ENCODE peak calls at places on chromosomes 13 and 19, in nine cellular contexts. C is fibroblast of lung, V is fibroblast of pulmonary artery, P is IMR-90, U is AG04449, A is pancreas, G is neural progenitor cell, I is hepatocyte, N is foreskin fibroblast. O is an unnamed sample.

GRCh38 chr13:112714772-112715569 is 25.1 kb downstream of the ATP11A start:
- DNase-seq in C (no peak), V (peak; percentile 25), P (no peak), U (no peak), A (no peak), G (no peak), I (peak; percentile 67), N (peak; percentile 10), O (no peak)

GRCh38 chr19:18700501-18701249 is 17.2 kb downstream of the CRTC1 start:
- DNase-seq in C (peak; percentile 58), V (peak; percentile 37), P (peak; percentile 29), U (no peak), A (peak; percentile 92), G (peak; percentile 89), I (peak; percentile 77), N (peak; percentile 78), O (peak; percentile 32)

GRCh38 chr13:34156841-34157365 is 339.0 kb downstream of the RFC3 start:
- DNase-seq in C (peak; percentile 99), V (peak; percentile 95), P (peak; percentile 95), U (peak; percentile 61), A (peak; percentile 88), G (no peak), I (peak; percentile 93), N (peak; percentile 95), O (peak; percentile 99)

GRCh38 chr13:30499338-30499737 is 33.6 kb upstream of the HMGB1 start:
- DNase-seq in C (peak; percentile 19), V (no peak), P (no peak), U (no peak), A (no peak), G (no peak), I (no peak), N (no peak), O (no peak)

GRCh38 chr13:50161052-50161451 is 145.8 kb downstream of the KCNRG start:
- DNase-seq in C (peak; percentile 58), V (peak; percentile 69), P (peak; percentile 56), U (no peak), A (no peak), G (no peak), I (no peak), N (peak; percentile 72), O (no peak)

GRCh38 chr13:93169980-93170379 is 56.6 kb upstream of the GPC6 start:
- DNase-seq in C (peak; percentile 99), V (peak; percentile 67), P (peak; percentile 97), U (peak; percentile 12), A (no peak), G (no peak), I (peak; percentile 37), N (peak; percentile 79), O (no peak)

GRCh38 chr13:104043184-104043583 is 977.0 kb upstream of the SLC10A2 start:
- DNase-seq in C (peak; percentile 17), V (no peak), P (peak; percentile 1), U (no peak), A (no peak), G (no peak), I (no peak), N (peak; percentile 2), O (no peak)

GRCh38 chr13:83634601-83635000 is 247.7 kb downstream of the SLITRK1 start:
- DNase-seq in C (no peak), V (no peak), P (no peak), U (no peak), A (no peak), G (peak; percentile 5), I (no peak), N (no peak), O (no peak)

GRCh38 chr13:82330499-82330898 is 1551.8 kb downstream of the SLITRK1 start:
- DNase-seq in C (no peak), V (peak; percentile 44), P (no peak), U (no peak), A (no peak), G (no peak), I (no peak), N (peak; percentile 3), O (no peak)
- TF ChIP-seq CTCF in C (no peak), V (peak; percentile 63), P (no peak), U (no peak), A (peak; percentile 13), G (peak; percentile 61), I (peak; percentile 39), N (peak; percentile 31), O (peak; percentile 52)

GRCh38 chr19:4368128-4368820 is 24.9 kb downstream of the MPND start:
- DNase-seq in C (peak; percentile 36), V (peak; percentile 35), P (peak; percentile 36), U (no peak), A (no peak), G (no peak), I (no peak), N (no peak), O (no peak)
- H3K4me3 ChIP-seq in C (no peak overlapping the region), V (no peak overlapping the region), P (no peak overlapping the region), U (no peak overlapping the region), A (no peak overlapping the region), G (no peak overlapping the region), I (no peak overlapping the region), N (no peak overlapping the region), O (no peak overlapping the region)

DNA sequence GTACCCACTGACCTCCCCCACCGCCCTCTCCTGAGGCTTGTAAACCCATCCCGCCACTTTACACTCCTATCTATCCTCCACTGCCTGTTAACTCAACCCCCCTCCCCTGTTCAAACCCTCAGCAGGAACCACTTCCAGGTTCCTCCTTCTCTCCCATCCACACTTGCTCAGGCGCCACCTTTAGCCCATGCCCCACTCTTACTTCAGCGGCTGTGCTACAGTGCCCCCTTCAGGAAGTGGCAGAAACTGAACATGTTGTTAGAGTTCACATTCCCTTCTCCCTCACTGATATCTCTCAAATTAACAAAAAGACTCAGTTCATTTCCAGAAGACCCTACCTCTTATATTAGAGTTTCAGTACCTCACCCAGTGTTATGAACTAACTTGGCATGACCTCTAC is 49.4 kb downstream of the ZNF91 start:
- DNase-seq in C (no peak), V (no peak), P (no peak), U (no peak), A (no peak), G (peak; percentile 4), I (no peak), N (no peak), O (no peak)
- TF ChIP-seq CTCF in C (no peak), V (no peak), P (no peak), U (no peak), A (no peak), G (peak; percentile 17), I (no peak), N (no peak), O (no peak)

GRCh38 chr19:38932425-38933179 is 1.9 kb downstream of the MRPS12 start:
- DNase-seq in C (peak; percentile 40), V (peak; percentile 68), P (peak; percentile 44), U (no peak), A (peak; percentile 36), G (peak; percentile 62), I (no peak), N (peak; percentile 47), O (no peak)
- H3K4me3 ChIP-seq in C (no peak overlapping the region), V (no peak overlapping the region), P (no peak overlapping the region), U (no peak overlapping the region), A (no peak overlapping the region), G (no peak overlapping the region), I (no peak overlapping the region), N (no peak overlapping the region), O (no peak overlapping the region)

GRCh38 chr13:51795419-51795818 is 8.5 kb downstream of the DHRS12 start:
- DNase-seq in C (no peak), V (no peak), P (no peak), U (no peak), A (no peak), G (no peak), I (no peak), N (no peak), O (no peak)

GRCh38 chr13:51800456-51800855 is 3.5 kb downstream of the DHRS12 start:
- DNase-seq in C (no peak), V (no peak), P (no peak), U (no peak), A (peak; percentile 16), G (no peak), I (no peak), N (peak; percentile 43), O (no peak)

GRCh38 chr13:51799261-51799660 is 4.7 kb downstream of the DHRS12 start:
- DNase-seq in C (no peak), V (no peak), P (no peak), U (no peak), A (peak; percentile 16), G (no peak), I (no peak), N (no peak), O (no peak)

GRCh38 chr13:51794959-51795358 is 9.0 kb downstream of the DHRS12 start:
- DNase-seq in C (no peak), V (no peak), P (no peak), U (no peak), A (no peak), G (no peak), I (no peak), N (no peak), O (no peak)

GRCh38 chr13:51797664-51798488 is 6.1 kb downstream of the DHRS12 start:
- DNase-seq in C (peak; percentile 55), V (peak; percentile 75), P (peak; percentile 69), U (no peak), A (peak; percentile 92), G (peak; percentile 64), I (peak; percentile 85), N (peak; percentile 72), O (no peak)
- TF ChIP-seq CTCF in C (peak; percentile 6), V (peak; percentile 54), P (peak; percentile 66), U (peak; percentile 42), A (peak; percentile 61), G (peak; percentile 56), I (peak; percentile 72), N (peak; percentile 20), O (peak; percentile 55)

GRCh38 chr19:38394488-38394887 is 6.0 kb downstream of the SPRED3 start:
- DNase-seq in C (no peak), V (no peak), P (no peak), U (no peak), A (no peak), G (peak; percentile 86), I (peak; percentile 54), N (peak; percentile 81), O (no peak)
- H3K4me3 ChIP-seq in C (no peak overlapping the region), V (no peak overlapping the region), P (no peak overlapping the region), U (no peak overlapping the region), A (no peak overlapping the region), G (peak overlapping the region; percentile 31), I (no peak overlapping the region), N (peak overlapping the region; percentile 26), O (no peak overlapping the region)

DNA sequence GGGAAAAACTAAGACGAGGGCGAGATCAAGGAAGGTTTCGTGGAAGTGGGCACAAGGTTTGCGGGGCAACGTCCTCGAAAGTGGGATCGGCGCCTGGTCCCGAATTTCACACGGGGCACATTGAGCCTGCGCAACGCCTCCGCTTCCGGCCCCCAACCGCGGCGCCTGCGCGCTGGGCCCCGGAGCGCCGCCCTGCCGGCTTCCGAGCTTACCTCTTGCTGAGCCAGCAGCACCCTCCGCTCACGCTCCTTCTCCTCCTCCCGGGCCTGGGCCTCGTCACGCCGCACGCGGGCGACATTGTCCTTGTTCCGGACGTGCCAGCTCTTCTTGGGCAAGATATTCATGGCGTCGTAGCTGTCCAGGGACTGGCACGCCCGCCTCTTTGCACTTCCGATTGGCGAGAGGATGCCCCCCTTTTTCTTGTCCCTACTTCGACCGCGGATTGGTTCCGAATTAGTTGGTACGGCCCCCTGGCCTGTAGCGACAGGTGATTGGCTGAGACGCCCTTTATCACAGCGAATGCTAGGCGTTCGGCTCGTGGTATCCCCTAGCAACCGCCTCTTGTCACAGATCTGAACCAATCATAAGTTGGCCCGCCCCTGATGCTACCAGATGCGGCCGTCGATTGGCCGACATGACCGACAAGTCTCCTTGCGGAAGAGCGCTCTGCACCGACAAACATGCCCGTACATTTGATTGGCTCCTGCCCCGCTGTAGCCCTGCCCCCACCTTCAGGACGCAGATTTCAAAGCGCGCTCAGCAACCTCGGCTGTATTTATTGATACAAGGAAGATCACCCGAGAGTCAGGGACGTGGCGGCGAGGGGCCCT is at the start of gene LENG1:
- DNase-seq in C (peak; percentile 100), V (peak; percentile 100), P (peak; percentile 100), U (peak; percentile 100), A (peak; percentile 100), G (peak; percentile 100), I (peak; percentile 100), N (peak; percentile 100), O (peak; percentile 100)
- TF ChIP-seq CTCF in C (peak; percentile 44), V (no peak), P (peak; percentile 33), U (peak; percentile 25), A (peak; percentile 14), G (peak; percentile 54), I (peak; percentile 50), N (peak; percentile 22), O (no peak)